ENCODE peak calls at places on chromosomes 5 and 9, in six cellular contexts. P is K562, Z is GM12878, V is endothelial cell of umbilical vein, K is A549, N is HepG2. U is an unnamed sample.

GRCh38 chr9:6239048-6239461 is 23.4 kb downstream of the IL33 start:
- DNase-seq in N (peak), P (no peak), V (no peak), K (no peak), Z (no peak), U (no peak)

GRCh38 chr5:153542536-153542935 is 52.1 kb downstream of the GRIA1 start:
- DNase-seq in K (no peak), Z (no peak), N (no peak), P (no peak), V (no peak), U (no peak)

GRCh38 chr5:76331139-76331538 is 71.9 kb upstream of the IQGAP2 start:
- DNase-seq in P (peak), Z (no peak), N (no peak), V (no peak), K (no peak), U (peak)

GRCh38 chr5:87954121-87954520 is 314.5 kb downstream of the TMEM161B start:
- DNase-seq in K (no peak), V (no peak), Z (no peak), P (no peak), N (no peak), U (no peak)

GRCh38 chr5:80871541-80871961 is 88.6 kb upstream of the RASGRF2 start:
- DNase-seq in Z (no peak), N (peak), K (peak), P (peak), V (no peak), U (no peak)

GRCh38 chr5:150619359-150620230 is 20.9 kb upstream of the SYNPO start:
- DNase-seq in P (no peak), N (no peak), V (peak), K (no peak), Z (no peak), U (no peak)

GRCh38 chr5:95870105-95870672 is 47.7 kb upstream of the GLRX start:
- DNase-seq in Z (peak), P (no peak), V (peak), N (peak), K (no peak), U (peak)

GRCh38 chr9:105205787-105206511 is 38.5 kb upstream of the SLC44A1 start:
- DNase-seq in V (no peak), N (no peak), P (no peak), Z (no peak), K (no peak), U (no peak)

GRCh38 chr5:14397717-14398116 is 183.9 kb upstream of the OTULINL start:
- DNase-seq in V (peak), K (no peak), P (no peak), N (no peak), Z (no peak), U (no peak)

GRCh38 chr5:66326276-66326675 is 182.2 kb downstream of the SREK1 start:
- DNase-seq in N (no peak), V (no peak), P (no peak), Z (no peak), K (no peak), U (no peak)

GRCh38 chr9:38066167-38066906 is 2.7 kb downstream of the SHB start:
- DNase-seq in Z (no peak), K (no peak), N (no peak), P (no peak), V (no peak), U (no peak)

GRCh38 chr5:125409101-125409495 is 662.7 kb upstream of the ZNF608 start:
- DNase-seq in K (no peak), P (no peak), Z (no peak), V (no peak), N (no peak), U (no peak)

GRCh38 chr9:20771721-20772120 is 87.7 kb downstream of the FOCAD start:
- DNase-seq in P (no peak), K (no peak), V (no peak), N (no peak), Z (no peak), U (no peak)

DNA sequence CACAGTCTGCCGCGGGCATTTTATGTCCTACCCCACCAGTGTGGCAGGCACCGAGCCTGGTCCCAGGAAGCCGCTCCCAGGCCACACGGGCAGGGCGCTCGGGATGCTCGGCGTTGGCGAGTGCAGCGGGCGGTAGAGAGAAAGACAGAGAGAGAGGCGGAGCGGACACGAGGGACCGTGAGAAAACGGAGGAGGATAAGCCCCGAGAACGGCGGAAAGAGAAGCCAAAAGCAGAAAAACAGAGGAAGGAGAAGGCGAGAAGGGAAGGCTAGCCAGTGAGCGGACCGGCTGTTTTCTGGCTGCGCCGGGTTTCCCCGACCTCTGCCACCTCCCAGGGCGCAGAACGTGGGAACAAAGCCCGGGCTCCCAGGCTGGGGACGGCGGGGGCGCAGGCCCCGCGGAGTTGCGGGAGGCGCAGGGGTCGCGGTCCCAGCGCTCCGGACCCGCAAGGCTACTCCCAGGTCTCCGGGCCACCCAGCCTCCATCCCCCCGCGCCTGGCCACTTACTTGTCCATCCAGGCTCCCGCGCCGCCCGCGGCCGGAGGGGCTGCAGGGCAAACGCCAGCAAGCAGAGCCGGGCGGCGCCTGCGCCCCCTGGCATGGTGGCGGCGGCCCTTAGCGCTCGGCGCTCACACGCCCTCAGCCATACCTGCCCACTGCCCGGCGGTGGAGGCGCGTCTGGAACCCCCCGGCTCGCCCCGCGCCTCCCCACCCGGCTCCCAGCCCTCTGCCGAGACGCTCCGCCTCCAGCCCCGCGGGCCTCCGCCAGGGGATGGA is at the start of gene ADAM19:
- DNase-seq in V (peak), P (peak), K (peak), N (no peak), Z (no peak), U (no peak)
- TF ChIP-seq POLR2A in V (peak), P (no peak), K (peak), N (no peak), Z (peak), U (no peak)

DNA sequence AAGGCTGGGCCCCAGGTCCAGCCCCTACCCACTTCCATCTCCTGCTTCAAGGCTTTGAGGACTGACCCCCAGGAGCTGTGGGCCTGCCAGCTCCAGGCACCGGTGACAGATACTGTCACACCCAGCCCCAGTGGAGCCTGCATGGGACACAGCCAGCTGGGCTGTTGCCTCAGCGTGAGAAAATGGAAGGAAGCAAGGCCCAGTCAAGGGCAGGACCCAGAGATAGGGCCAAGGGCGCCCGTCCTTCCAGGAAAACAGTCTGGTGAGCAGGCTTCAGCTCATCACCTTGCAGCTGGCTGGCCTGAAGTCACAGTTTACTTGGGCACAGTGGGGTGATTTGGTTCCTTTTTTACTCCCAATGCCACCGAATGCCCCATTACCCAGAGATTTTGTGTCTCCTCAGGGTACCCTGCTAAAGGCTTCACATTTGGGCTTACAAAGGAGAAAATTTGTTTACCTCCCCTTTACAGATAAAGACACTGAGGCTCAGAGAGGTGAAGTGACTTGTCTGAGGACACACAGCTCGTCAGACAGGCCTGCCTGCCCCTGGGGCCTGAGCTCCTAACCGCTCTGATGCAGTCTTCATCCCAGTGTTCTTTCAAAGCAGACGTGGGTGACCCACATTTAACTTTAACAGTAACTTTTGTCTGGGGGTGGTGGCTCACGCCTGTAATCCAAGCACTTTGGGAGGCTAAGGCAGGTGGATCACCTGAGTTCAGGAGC is 21.5 kb upstream of the WDR38 start:
- DNase-seq in P (no peak), Z (no peak), K (no peak), V (no peak), N (no peak), U (no peak)
- TF ChIP-seq MYC in P (no peak), Z (no peak), K (no peak), V (no peak), N (no peak), U (no peak)

DNA sequence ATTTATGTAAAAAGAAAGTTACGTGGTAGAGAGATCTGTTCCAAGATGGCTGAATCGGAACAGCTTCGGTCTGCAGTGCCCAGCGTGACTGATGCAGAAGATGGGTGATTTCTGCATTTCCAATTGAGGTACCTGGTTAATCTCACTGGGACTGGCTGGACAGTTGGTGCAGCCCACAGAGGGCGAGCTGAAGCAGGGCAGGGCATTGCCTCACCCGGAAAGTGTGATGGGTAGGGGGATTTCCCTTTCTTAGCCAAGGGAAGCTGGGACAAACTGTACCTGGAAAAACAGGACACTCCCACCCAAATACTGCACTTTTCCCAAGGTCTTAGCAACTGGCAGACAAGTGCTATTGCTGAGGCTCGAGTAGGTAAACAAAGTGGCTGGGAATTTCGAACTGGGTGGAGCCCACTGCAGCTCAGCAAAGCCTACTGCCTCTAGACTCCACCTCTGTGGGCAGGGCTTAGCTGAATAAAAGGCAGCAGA is 13.1 kb upstream of the HSD17B4 start:
- DNase-seq in K (no peak), V (no peak), P (no peak), Z (no peak), N (peak), U (peak)
- H3K4me3 ChIP-seq in K (peak), V (no peak), P (peak), Z (no peak), N (peak), U (peak)

DNA sequence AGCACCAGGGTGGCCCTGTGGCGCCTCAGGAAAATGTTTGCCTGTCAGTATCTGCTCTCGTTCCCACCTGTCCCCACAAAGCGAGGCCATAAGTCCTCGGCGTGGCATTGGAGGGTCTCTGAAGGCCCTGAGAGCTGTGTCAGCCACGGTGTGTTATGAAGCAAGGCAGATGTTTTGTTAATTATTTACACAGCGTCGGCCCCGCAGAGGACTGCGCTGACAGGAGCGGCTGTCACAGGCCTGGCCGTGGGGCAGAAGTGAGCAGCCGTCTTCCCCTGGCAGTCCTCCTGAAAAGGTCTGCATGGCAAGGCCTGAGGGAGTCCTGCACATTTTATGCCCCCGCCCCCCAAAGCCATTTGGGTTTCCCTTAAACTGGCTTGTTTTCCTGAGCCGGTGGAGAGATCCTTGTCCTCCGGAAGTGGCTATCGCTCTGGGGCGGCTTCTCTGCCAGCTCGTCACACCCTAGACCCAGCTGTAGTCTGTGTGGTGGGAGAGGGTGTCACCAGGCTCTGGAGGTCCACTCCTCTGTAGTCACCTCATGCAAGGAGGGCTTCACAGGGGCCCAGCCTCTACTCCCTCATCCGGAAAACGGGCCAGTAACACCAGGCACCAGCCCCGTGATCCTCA is 6.2 kb downstream of the NEK6 start:
- DNase-seq in Z (no peak), P (no peak), N (peak), K (no peak), V (peak), U (no peak)
- TF ChIP-seq POLR2A in Z (peak), P (no peak), N (peak), K (no peak), V (no peak), U (no peak)

GRCh38 chr9:98372077-98372812 is 116.8 kb upstream of the TBC1D2 start:
- DNase-seq in V (no peak), N (no peak), Z (no peak), K (no peak), P (no peak), U (no peak)
- TF ChIP-seq MYC in V (no peak), N (no peak), Z (no peak), K (no peak), P (no peak), U (no peak)

GRCh38 chr5:545641-546375 is 21.6 kb upstream of the SLC9A3 start:
- DNase-seq in P (no peak), V (no peak), K (no peak), N (no peak), Z (no peak), U (no peak)

GRCh38 chr5:543351-543750 is 19.1 kb upstream of the SLC9A3 start:
- DNase-seq in P (no peak), V (no peak), N (no peak), Z (no peak), K (no peak), U (peak)

GRCh38 chr5:544675-545330 is 20.6 kb upstream of the SLC9A3 start:
- DNase-seq in V (no peak), Z (no peak), K (no peak), P (no peak), N (no peak), U (no peak)

GRCh38 chr5:542693-543311 is 18.6 kb upstream of the SLC9A3 start:
- DNase-seq in N (no peak), P (no peak), K (no peak), Z (no peak), V (no peak), U (no peak)

GRCh38 chr5:543755-544674 is 19.8 kb upstream of the SLC9A3 start:
- DNase-seq in N (no peak), K (no peak), Z (peak), P (no peak), V (no peak), U (peak)
- H3K4me3 ChIP-seq in N (no peak), K (no peak), Z (no peak), P (no peak), V (no peak), U (no peak)

GRCh38 chr5:177387405-177387804 is 3.2 kb downstream of the SLC34A1 start:
- DNase-seq in K (no peak), Z (no peak), N (no peak), V (no peak), P (no peak), U (no peak)

GRCh38 chr5:177390363-177391300 is 6.4 kb downstream of the SLC34A1 start:
- DNase-seq in P (peak), N (peak), Z (peak), K (peak), V (peak), U (peak)

GRCh38 chr5:177388521-177389052 is 4.4 kb downstream of the SLC34A1 start:
- DNase-seq in V (no peak), Z (no peak), N (no peak), P (no peak), K (no peak), U (no peak)

GRCh38 chr5:177386542-177386941 is 2.3 kb downstream of the SLC34A1 start:
- DNase-seq in N (no peak), P (no peak), V (no peak), Z (no peak), K (no peak), U (no peak)

GRCh38 chr5:177389368-177390169 is 5.3 kb downstream of the SLC34A1 start:
- DNase-seq in P (no peak), N (peak), K (no peak), Z (peak), V (no peak), U (peak)
- TF ChIP-seq POLR2A in P (no peak), N (no peak), K (no peak), Z (no peak), V (no peak), U (no peak)

U was measured in NB4.